ENCODE peak calls at places on chromosomes 5 and 9, in eight cellular contexts. T is astrocyte, M is OCI-LY7, E is adrenal gland, J is cardiac muscle cell, X is upper lobe of left lung, N is BE2C, Z is PC-3. R is an unnamed sample. For H3K9me3, the result is how much of the 10 kb centered on the place peaks cover.

GRCh38 chr9:135334953-135335460 is 144.6 kb upstream of the PPP1R26 start:
- DNase-seq in T (no peak), N (peak), M (no peak), Z (no peak), J (no peak), E (no peak), X (peak), R (no peak)

GRCh38 chr5:160188151-160188967 is 40.9 kb upstream of the FABP6 start:
- DNase-seq in E (peak), N (no peak), M (no peak), Z (peak), T (peak), X (peak), J (peak), R (no peak)

GRCh38 chr9:86659413-86660046 is 287.8 kb downstream of the GAS1 start:
- DNase-seq in M (no peak), J (no peak), Z (no peak), T (peak), N (no peak), E (no peak), X (no peak), R (no peak)

GRCh38 chr9:114732842-114733241 is 50.9 kb upstream of the TEX48 start:
- DNase-seq in T (peak), M (no peak), X (no peak), N (no peak), Z (peak), J (no peak), E (no peak), R (no peak)

GRCh38 chr5:135209495-135209837 is 175.4 kb upstream of the PITX1 start:
- DNase-seq in E (no peak), T (no peak), J (no peak), X (no peak), Z (no peak), M (no peak), N (no peak), R (no peak)

GRCh38 chr5:133200256-133200655 is 148.4 kb downstream of the HSPA4 start:
- DNase-seq in E (no peak), M (no peak), N (peak), J (no peak), X (no peak), Z (no peak), T (no peak), R (no peak)

GRCh38 chr5:67301285-67301904 is 104.8 kb upstream of the CD180 start:
- DNase-seq in J (no peak), Z (peak), T (peak), X (peak), M (no peak), N (no peak), E (peak), R (no peak)

GRCh38 chr9:36029765-36030528 is 6.8 kb upstream of the RECK start:
- DNase-seq in M (no peak), T (peak), J (no peak), N (no peak), X (no peak), Z (peak), E (peak), R (no peak)

GRCh38 chr5:75048457-75048953 is 3.9 kb downstream of the GCNT4 start:
- DNase-seq in Z (no peak), X (no peak), J (no peak), M (no peak), N (no peak), T (peak), E (no peak), R (no peak)

GRCh38 chr9:134226221-134226930 is 62.0 kb upstream of the RNU6ATAC start:
- DNase-seq in T (no peak), M (no peak), J (no peak), Z (no peak), X (peak), N (no peak), E (peak), R (no peak)

GRCh38 chr5:57012511-57012910 is 60.6 kb upstream of the MIER3 start:
- DNase-seq in Z (no peak), N (no peak), X (no peak), J (no peak), M (no peak), T (no peak), E (no peak), R (no peak)

GRCh38 chr9:326667-327066 is 112.0 kb downstream of the DOCK8 start:
- DNase-seq in J (no peak), T (no peak), M (no peak), E (no peak), N (no peak), X (no peak), Z (no peak), R (no peak)

GRCh38 chr9:97958812-97959511 is 21.0 kb upstream of the HEMGN start:
- DNase-seq in E (no peak), M (no peak), J (no peak), X (no peak), Z (no peak), T (peak), N (no peak), R (no peak)

DNA sequence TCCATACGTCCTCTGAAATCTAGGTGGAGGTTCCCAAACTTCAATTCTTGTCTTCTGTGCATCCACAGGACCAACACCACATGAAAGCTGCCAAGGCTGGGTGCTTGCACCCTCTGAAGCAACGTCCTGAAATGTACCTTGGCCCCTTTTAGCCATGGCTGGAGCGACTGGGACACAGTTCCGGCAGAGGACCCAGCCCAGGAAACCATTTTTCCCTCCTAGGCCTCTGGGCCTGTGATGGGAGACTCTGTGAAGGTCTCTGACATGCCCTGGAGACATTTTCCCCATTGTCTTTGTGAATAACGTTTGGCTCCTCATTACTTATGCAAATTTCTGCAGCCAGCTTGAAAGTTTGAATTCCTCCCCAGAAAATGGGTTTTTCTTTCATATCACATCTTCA is 261.8 kb upstream of the RFX3 start:
- DNase-seq in T (no peak), E (no peak), J (no peak), X (no peak), M (no peak), Z (no peak), N (no peak), R (no peak)
- H3K9me3 ChIP-seq in T (under half), E (under half), J (under half), X (under half), M (under half), Z (under half), N (under half), R (under half)

DNA sequence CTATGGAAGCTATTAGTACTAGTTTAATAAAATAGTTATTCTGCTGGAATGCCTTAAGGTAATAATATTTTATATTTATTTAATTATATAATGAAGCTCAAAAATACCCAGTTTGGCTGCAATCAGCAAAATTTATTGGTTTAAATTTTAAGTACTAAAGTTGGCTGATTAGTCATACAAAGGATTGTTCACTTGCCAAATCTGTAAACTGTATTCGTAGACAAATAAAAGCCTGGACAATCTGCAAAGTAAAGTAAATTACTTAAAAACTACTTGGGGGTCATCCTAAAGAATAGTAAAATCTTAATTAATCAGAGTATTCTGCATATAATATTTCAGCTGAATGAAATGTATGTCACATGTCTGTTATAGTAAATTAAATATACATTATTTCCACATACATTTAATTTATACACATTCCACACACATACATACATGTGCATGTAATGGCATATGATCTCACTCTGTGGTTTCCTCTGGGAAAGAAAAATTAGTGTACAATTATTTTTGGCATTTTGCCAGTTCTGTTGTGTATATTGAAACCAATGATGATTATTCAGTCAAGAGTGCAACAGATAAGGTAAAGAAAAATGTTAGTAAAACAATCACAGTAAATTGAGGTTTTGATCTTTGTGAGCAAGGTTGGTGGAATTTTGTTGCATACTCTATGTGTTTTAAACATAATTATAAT is 455.9 kb downstream of the CDH9 start:
- DNase-seq in M (no peak), T (no peak), X (no peak), E (no peak), Z (peak), N (no peak), J (no peak), R (no peak)
- H3K9me3 ChIP-seq in M (under half), T (under half), X (under half), E (under half), Z (under half), N (under half), J (under half), R (under half)

GRCh38 chr5:11608530-11608929 is 295.7 kb downstream of the CTNND2 start:
- DNase-seq in J (no peak), E (no peak), X (no peak), M (no peak), N (no peak), Z (no peak), T (no peak), R (no peak)

GRCh38 chr5:11607944-11608343 is 296.3 kb downstream of the CTNND2 start:
- DNase-seq in Z (no peak), X (no peak), T (peak), J (no peak), N (no peak), M (no peak), E (no peak), R (no peak)

DNA sequence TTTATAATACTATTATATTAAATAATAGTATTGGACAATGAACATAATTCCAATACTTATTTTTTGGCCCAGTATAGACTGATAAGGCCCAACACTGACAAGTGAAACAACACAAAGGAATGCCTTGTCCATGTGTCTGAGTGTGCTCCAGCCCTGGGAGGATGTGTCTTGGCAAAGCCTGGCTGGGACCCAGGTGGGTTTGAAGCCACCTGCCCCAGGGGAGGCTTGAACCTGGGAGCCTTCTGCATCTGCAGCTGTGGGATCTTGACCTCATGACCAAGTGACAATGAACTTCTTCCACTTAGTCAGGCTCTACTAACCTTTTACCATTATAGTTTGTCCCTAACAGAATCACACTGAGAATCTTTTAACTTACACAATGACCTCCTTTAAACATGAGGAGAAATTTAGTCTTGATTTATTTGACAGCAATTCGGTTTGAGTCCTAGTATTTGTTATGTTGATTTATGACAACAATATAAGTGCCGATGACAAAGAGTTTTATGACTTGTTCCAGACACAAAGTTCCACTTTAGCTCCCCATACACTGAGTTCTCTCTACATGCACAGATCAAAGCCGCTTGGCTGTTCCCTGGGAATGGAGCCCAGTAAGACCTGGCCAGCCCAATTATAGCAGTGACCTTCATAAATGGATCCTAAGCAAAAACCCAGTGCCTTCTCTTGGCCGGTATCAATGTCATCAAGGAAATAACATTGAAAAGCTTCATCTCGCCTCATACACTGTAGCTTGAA is 294.5 kb downstream of the CTNND2 start:
- DNase-seq in E (no peak), M (no peak), T (no peak), X (no peak), N (no peak), Z (no peak), J (no peak), R (no peak)
- H3K9me3 ChIP-seq in E (under half), M (under half), T (under half), X (under half), N (under half), Z (under half), J (under half), R (under half)

GRCh38 chr5:77761606-77762005 is 14.5 kb downstream of the TBCA start:
- DNase-seq in X (no peak), E (peak), Z (no peak), T (no peak), J (no peak), M (no peak), N (no peak), R (no peak)
- H3K9me3 ChIP-seq in X (under half), E (under half), Z (under half), T (under half), J (under half), M (under half), N (under half), R (under half)

GRCh38 chr9:112288029-112288428 is 45.4 kb downstream of the PTBP3 start:
- DNase-seq in N (no peak), J (peak), T (peak), M (no peak), Z (no peak), E (peak), X (peak), R (no peak)
- H3K9me3 ChIP-seq in N (under half), J (under half), T (under half), M (half or more), Z (under half), E (under half), X (under half), R (under half)

R was measured in T-helper 17 cell.